ENCODE peak calls at places on chromosomes 5 and 9, in five cellular contexts. H is fibroblast of mammary gland, D is tibial nerve, U is dorsolateral prefrontal cortex, V is endothelial cell. I is an unnamed sample.

GRCh38 chr5:168260353-168261211 is 30.9 kb upstream of the WWC1 start:
- DNase-seq in D (no peak), V (no peak), U (no peak), H (no peak), I (no peak)

GRCh38 chr9:34898846-34899245 is 59.2 kb upstream of the PHF24 start:
- DNase-seq in U (peak; percentile 48), D (no peak), V (no peak), H (no peak), I (no peak)

GRCh38 chr5:139795074-139796001 is at the start of gene PSD2:
- DNase-seq in U (peak; percentile 48), V (no peak), H (no peak), D (no peak), I (no peak)

GRCh38 chr5:173458819-173459218 is 130.6 kb upstream of the STC2 start:
- DNase-seq in H (peak; percentile 81), U (no peak), D (no peak), V (no peak), I (no peak)

GRCh38 chr9:12722131-12722530 is 28.9 kb downstream of the TYRP1 start:
- DNase-seq in D (no peak), U (no peak), H (peak; percentile 90), V (no peak), I (no peak)

GRCh38 chr5:72063219-72063819 is 44.0 kb upstream of the MAP1B start:
- DNase-seq in D (no peak), H (peak; percentile 35), U (no peak), V (peak; percentile 45), I (no peak)

GRCh38 chr5:38237681-38238080 is 20.7 kb upstream of the EGFLAM start:
- DNase-seq in U (no peak), V (no peak), H (no peak), D (no peak), I (no peak)

GRCh38 chr9:86500667-86501435 is 146.6 kb upstream of the TUT7 start:
- DNase-seq in H (peak; percentile 95), D (peak; percentile 18), V (no peak), U (no peak), I (no peak)

GRCh38 chr9:5971740-5972139 is 43.7 kb downstream of the RANBP6 start:
- DNase-seq in H (peak; percentile 52), D (no peak), U (no peak), V (no peak), I (no peak)

GRCh38 chr9:124257070-124257864 is 482 bp upstream of the NEK6 start:
- DNase-seq in V (no peak), D (no peak), U (no peak), H (peak; percentile 39), I (no peak)

GRCh38 chr5:11476866-11477265 is 427.4 kb downstream of the CTNND2 start:
- DNase-seq in H (no peak), U (no peak), V (no peak), D (no peak), I (no peak)

GRCh38 chr9:22010881-22011625 is 1.9 kb upstream of the CDKN2B start:
- DNase-seq in V (peak; percentile 70), D (no peak), H (peak; percentile 48), U (no peak), I (no peak)

GRCh38 chr5:174608631-174609097 is 115.7 kb upstream of the MSX2 start:
- DNase-seq in U (peak; percentile 37), D (peak; percentile 14), H (no peak), V (no peak), I (no peak)

GRCh38 chr5:139707445-139708003 is 59.4 kb downstream of the CXXC5 start:
- DNase-seq in V (no peak), D (no peak), U (no peak), H (no peak), I (no peak)

GRCh38 chr5:163185315-163185714 is 252.1 kb upstream of the CCNG1 start:
- DNase-seq in D (no peak), V (no peak), U (no peak), H (no peak), I (no peak)

GRCh38 chr9:64773491-64773931 is 511.5 kb downstream of the FOXD4L5 start:
- DNase-seq in U (no peak), D (no peak), H (no peak), V (no peak), I (no peak)

GRCh38 chr5:53446908-53447307 is 33.5 kb upstream of the FST start:
- DNase-seq in H (peak; percentile 44), V (no peak), U (no peak), D (no peak), I (no peak)

GRCh38 chr9:128396970-128397613 is 23.6 kb upstream of the CERCAM start:
- DNase-seq in H (no peak), U (no peak), V (no peak), D (no peak), I (no peak)

GRCh38 chr9:97312556-97312955 is 5.1 kb downstream of the CCDC180 start:
- DNase-seq in U (no peak), V (no peak), D (no peak), H (no peak), I (no peak)

GRCh38 chr9:97313243-97313642 is 5.8 kb downstream of the CCDC180 start:
- DNase-seq in D (no peak), H (no peak), V (no peak), U (no peak), I (no peak)

GRCh38 chr9:97310896-97311295 is 3.4 kb downstream of the CCDC180 start:
- DNase-seq in H (no peak), D (no peak), U (no peak), V (no peak), I (no peak)

GRCh38 chr9:97313746-97314145 is 6.3 kb downstream of the CCDC180 start:
- DNase-seq in U (no peak), D (no peak), V (no peak), H (no peak), I (no peak)

GRCh38 chr9:97312101-97312500 is 4.6 kb downstream of the CCDC180 start:
- DNase-seq in U (no peak), V (no peak), H (no peak), D (no peak), I (no peak)
- TF ChIP-seq CTCF in U (no peak), V (no peak), H (no peak), D (no peak), I (no peak)

GRCh38 chr9:130634801-130635200 is 29.6 kb upstream of the PRDM12 start:
- DNase-seq in V (no peak), U (no peak), H (no peak), D (no peak), I (no peak)

GRCh38 chr9:130632081-130632710 is 32.2 kb upstream of the PRDM12 start:
- DNase-seq in V (no peak), D (no peak), U (no peak), H (no peak), I (no peak)

GRCh38 chr9:130634191-130634768 is 30.1 kb upstream of the PRDM12 start:
- DNase-seq in D (no peak), U (no peak), V (no peak), H (no peak), I (no peak)

GRCh38 chr9:130632841-130633240 is 31.6 kb upstream of the PRDM12 start:
- DNase-seq in U (no peak), D (no peak), H (no peak), V (no peak), I (no peak)

DNA sequence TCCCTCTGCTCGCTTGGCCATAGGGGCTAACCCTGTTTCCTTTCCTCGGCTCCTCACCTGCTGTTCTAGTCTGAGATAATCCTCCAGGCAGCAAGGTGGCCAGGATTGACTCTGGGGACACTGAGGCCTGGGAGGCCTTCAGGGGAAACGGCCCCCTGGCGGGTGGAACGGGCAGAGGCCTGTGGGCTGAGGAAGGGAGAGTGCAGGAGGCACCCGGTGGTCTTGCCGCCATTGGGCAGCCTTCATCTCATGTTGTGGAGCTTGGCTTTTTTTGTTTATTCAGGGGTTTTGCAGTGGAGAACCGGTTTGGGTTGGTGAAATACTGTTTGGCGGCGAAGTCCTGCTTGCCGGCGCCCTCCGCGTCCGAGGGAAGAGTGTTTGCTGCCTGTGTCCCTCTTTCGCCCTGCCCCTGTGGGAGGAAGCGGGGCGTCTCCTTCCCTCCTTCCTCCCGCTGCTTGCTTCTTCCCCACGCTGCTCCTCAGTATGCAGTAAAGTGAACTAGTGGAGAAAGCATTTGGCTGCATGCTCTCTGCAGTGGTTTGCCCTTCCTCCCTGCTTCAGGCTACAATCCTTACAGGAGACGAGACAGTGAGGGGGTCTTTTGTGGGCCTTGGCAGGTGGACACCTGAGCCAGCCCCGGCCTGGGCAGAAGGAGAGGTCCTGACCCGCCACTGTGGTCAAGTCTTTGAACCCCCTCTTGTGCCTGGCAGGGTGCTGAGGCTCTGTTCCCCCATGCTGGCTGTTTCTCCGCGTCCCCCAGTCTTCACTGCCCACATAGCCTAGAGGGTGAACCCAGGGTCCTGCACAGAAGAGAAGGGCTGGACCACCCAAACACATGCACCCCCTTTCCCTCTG is 30.8 kb upstream of the PRDM12 start:
- DNase-seq in H (no peak), D (no peak), U (no peak), V (no peak), I (no peak)
- TF ChIP-seq CTCF in H (no peak), D (no peak), U (no peak), V (no peak), I (no peak)

GRCh38 chr9:95385521-95385920 is 68.0 kb upstream of the FANCC start:
- DNase-seq in H (no peak), D (no peak), V (no peak), U (no peak), I (no peak)
- TF ChIP-seq CTCF in H (no peak), D (no peak), V (no peak), U (no peak), I (no peak)

DNA sequence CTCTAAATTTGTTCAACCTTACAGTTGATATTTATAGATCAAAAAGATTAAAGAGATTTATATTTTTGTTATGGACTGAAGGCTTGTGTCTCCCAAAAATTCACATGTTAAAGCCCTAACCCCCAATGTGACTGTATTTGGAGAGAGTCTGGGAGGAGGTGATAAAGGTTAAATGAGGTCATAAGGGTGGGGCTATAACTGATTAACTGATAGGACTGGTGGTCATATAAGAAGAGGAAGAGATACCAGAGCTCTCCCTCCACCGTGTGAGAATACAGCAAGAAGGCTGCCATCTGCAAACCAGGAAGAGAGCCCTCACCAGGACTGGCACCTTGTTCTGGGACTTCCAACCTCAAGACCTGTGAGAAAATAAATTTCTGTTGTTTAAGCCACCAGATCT is 264.3 kb downstream of the ENC1 start:
- DNase-seq in D (no peak), U (no peak), H (no peak), V (no peak), I (no peak)
- TF ChIP-seq CTCF in D (no peak), U (no peak), H (no peak), V (no peak), I (no peak)

GRCh38 chr9:9917400-9917799 is 695.4 kb downstream of the PTPRD start:
- DNase-seq in V (no peak), D (no peak), H (no peak), U (no peak), I (no peak)

GRCh38 chr9:9914174-9914573 is 698.6 kb downstream of the PTPRD start:
- DNase-seq in U (no peak), H (no peak), D (no peak), V (no peak), I (no peak)

GRCh38 chr9:9913276-9913832 is 699.4 kb downstream of the PTPRD start:
- DNase-seq in H (no peak), D (no peak), V (no peak), U (no peak), I (no peak)

DNA sequence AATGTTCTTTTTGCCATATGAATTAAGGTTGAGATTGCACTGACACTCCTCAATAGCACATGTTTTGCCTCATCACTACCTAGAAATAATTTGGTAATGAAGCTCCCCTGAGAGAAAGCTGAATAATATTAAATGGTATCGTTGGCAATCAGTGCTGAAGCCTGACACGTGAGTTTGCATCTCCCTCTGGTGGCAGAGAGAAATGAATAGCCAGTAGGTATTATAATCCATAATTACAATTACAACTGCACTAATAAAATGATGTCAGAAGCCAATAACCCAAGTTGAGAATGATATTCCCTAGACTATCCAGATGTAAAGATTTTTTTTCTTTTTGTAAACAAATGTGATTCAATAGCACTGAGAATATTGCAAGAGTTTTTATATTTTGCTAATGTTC is 700.3 kb downstream of the PTPRD start:
- DNase-seq in H (peak; percentile 4), V (no peak), D (no peak), U (no peak), I (no peak)
- TF ChIP-seq CTCF in H (peak; percentile 34), V (peak; percentile 38), D (no peak), U (no peak), I (no peak)